ENCODE peak calls at places on chromosomes 11 and 22, in ten cellular contexts. One of them, this sample, is unnamed.

GRCh38 chr11:68974421-68975194 is 6.2 kb downstream of the MRGPRD start:
- DNase-seq in fibroblast of pulmonary artery: peak; percentile 19
- DNase-seq in HFFc6: peak; percentile 37
- DNase-seq in dorsolateral prefrontal cortex: no peak
- DNase-seq in prostate gland: no peak
- DNase-seq in gastrocnemius medialis: no peak
- DNase-seq in left ventricle myocardium superior: no peak
- DNase-seq in OCI-M1: peak; percentile 93
- DNase-seq in GM12865: peak; percentile 33
- DNase-seq in amniotic stem cell: no peak
- DNase-seq in this sample: no peak

GRCh38 chr11:61961570-61962212 is 5.7 kb downstream of the FTH1 start:
- DNase-seq in fibroblast of pulmonary artery: peak; percentile 82
- DNase-seq in HFFc6: peak; percentile 37
- DNase-seq in dorsolateral prefrontal cortex: peak; percentile 71
- DNase-seq in prostate gland: no peak
- DNase-seq in gastrocnemius medialis: peak; percentile 62
- DNase-seq in left ventricle myocardium superior: peak; percentile 84
- DNase-seq in OCI-M1: no peak
- DNase-seq in GM12865: no peak
- DNase-seq in amniotic stem cell: peak; percentile 21
- DNase-seq in this sample: peak; percentile 43

GRCh38 chr11:78038697-78039313 is 15.7 kb upstream of the KCTD14 start:
- DNase-seq in fibroblast of pulmonary artery: peak; percentile 66
- DNase-seq in HFFc6: no peak
- DNase-seq in dorsolateral prefrontal cortex: no peak
- DNase-seq in prostate gland: no peak
- DNase-seq in gastrocnemius medialis: no peak
- DNase-seq in left ventricle myocardium superior: no peak
- DNase-seq in OCI-M1: no peak
- DNase-seq in GM12865: no peak
- DNase-seq in amniotic stem cell: no peak
- DNase-seq in this sample: no peak

GRCh38 chr22:42073568-42074152 is 388 bp upstream of the PHETA2 start:
- DNase-seq in fibroblast of pulmonary artery: no peak
- DNase-seq in HFFc6: no peak
- DNase-seq in dorsolateral prefrontal cortex: no peak
- DNase-seq in prostate gland: no peak
- DNase-seq in gastrocnemius medialis: no peak
- DNase-seq in left ventricle myocardium superior: no peak
- DNase-seq in OCI-M1: no peak
- DNase-seq in GM12865: no peak
- DNase-seq in amniotic stem cell: no peak
- DNase-seq in this sample: no peak

GRCh38 chr11:16011396-16011795 is 344.9 kb downstream of the SOX6 start:
- DNase-seq in fibroblast of pulmonary artery: no peak
- DNase-seq in HFFc6: no peak
- DNase-seq in dorsolateral prefrontal cortex: no peak
- DNase-seq in prostate gland: no peak
- DNase-seq in gastrocnemius medialis: no peak
- DNase-seq in left ventricle myocardium superior: no peak
- DNase-seq in OCI-M1: no peak
- DNase-seq in GM12865: no peak
- DNase-seq in amniotic stem cell: no peak
- DNase-seq in this sample: no peak

GRCh38 chr11:44624761-44625221 is 59.3 kb downstream of the CD82 start:
- DNase-seq in fibroblast of pulmonary artery: no peak
- DNase-seq in HFFc6: no peak
- DNase-seq in dorsolateral prefrontal cortex: no peak
- DNase-seq in prostate gland: peak; percentile 1
- DNase-seq in gastrocnemius medialis: no peak
- DNase-seq in left ventricle myocardium superior: no peak
- DNase-seq in OCI-M1: no peak
- DNase-seq in GM12865: no peak
- DNase-seq in amniotic stem cell: no peak
- DNase-seq in this sample: no peak

GRCh38 chr11:61972112-61972795 is 4.8 kb upstream of the FTH1 start:
- DNase-seq in fibroblast of pulmonary artery: no peak
- DNase-seq in HFFc6: no peak
- DNase-seq in dorsolateral prefrontal cortex: no peak
- DNase-seq in prostate gland: no peak
- DNase-seq in gastrocnemius medialis: no peak
- DNase-seq in left ventricle myocardium superior: no peak
- DNase-seq in OCI-M1: peak; percentile 59
- DNase-seq in GM12865: no peak
- DNase-seq in amniotic stem cell: no peak
- DNase-seq in this sample: no peak

GRCh38 chr22:17368144-17368726 is 1.0 kb upstream of the CECR2 start:
- DNase-seq in fibroblast of pulmonary artery: no peak
- DNase-seq in HFFc6: no peak
- DNase-seq in dorsolateral prefrontal cortex: no peak
- DNase-seq in prostate gland: peak; percentile 19
- DNase-seq in gastrocnemius medialis: no peak
- DNase-seq in left ventricle myocardium superior: no peak
- DNase-seq in OCI-M1: no peak
- DNase-seq in GM12865: no peak
- DNase-seq in amniotic stem cell: no peak
- DNase-seq in this sample: no peak

GRCh38 chr11:88886796-88887195 is 179.0 kb downstream of the GRM5 start:
- DNase-seq in fibroblast of pulmonary artery: peak; percentile 66
- DNase-seq in HFFc6: peak; percentile 40
- DNase-seq in dorsolateral prefrontal cortex: no peak
- DNase-seq in prostate gland: no peak
- DNase-seq in gastrocnemius medialis: no peak
- DNase-seq in left ventricle myocardium superior: no peak
- DNase-seq in OCI-M1: peak; percentile 96
- DNase-seq in GM12865: peak; percentile 67
- DNase-seq in amniotic stem cell: peak; percentile 7
- DNase-seq in this sample: no peak

GRCh38 chr11:12640355-12640754 is 33.9 kb upstream of the TEAD1 start:
- DNase-seq in fibroblast of pulmonary artery: no peak
- DNase-seq in HFFc6: no peak
- DNase-seq in dorsolateral prefrontal cortex: no peak
- DNase-seq in prostate gland: no peak
- DNase-seq in gastrocnemius medialis: no peak
- DNase-seq in left ventricle myocardium superior: no peak
- DNase-seq in OCI-M1: no peak
- DNase-seq in GM12865: no peak
- DNase-seq in amniotic stem cell: no peak
- DNase-seq in this sample: no peak

GRCh38 chr11:18394928-18395734 is 768 bp downstream of the LDHA start:
- DNase-seq in fibroblast of pulmonary artery: peak; percentile 20
- DNase-seq in HFFc6: no peak
- DNase-seq in dorsolateral prefrontal cortex: no peak
- DNase-seq in prostate gland: peak; percentile 10
- DNase-seq in gastrocnemius medialis: peak; percentile 87
- DNase-seq in left ventricle myocardium superior: peak; percentile 52
- DNase-seq in OCI-M1: peak; percentile 53
- DNase-seq in GM12865: peak; percentile 39
- DNase-seq in amniotic stem cell: no peak
- DNase-seq in this sample: no peak

GRCh38 chr11:121348220-121348875 is 55.8 kb downstream of the SC5D start:
- DNase-seq in fibroblast of pulmonary artery: no peak
- DNase-seq in HFFc6: no peak
- DNase-seq in dorsolateral prefrontal cortex: no peak
- DNase-seq in prostate gland: no peak
- DNase-seq in gastrocnemius medialis: no peak
- DNase-seq in left ventricle myocardium superior: no peak
- DNase-seq in OCI-M1: no peak
- DNase-seq in GM12865: no peak
- DNase-seq in amniotic stem cell: no peak
- DNase-seq in this sample: no peak

GRCh38 chr11:47652070-47652469 is 9.7 kb upstream of the MTCH2 start:
- DNase-seq in fibroblast of pulmonary artery: no peak
- DNase-seq in HFFc6: no peak
- DNase-seq in dorsolateral prefrontal cortex: no peak
- DNase-seq in prostate gland: no peak
- DNase-seq in gastrocnemius medialis: no peak
- DNase-seq in left ventricle myocardium superior: no peak
- DNase-seq in OCI-M1: no peak
- DNase-seq in GM12865: no peak
- DNase-seq in amniotic stem cell: no peak
- DNase-seq in this sample: no peak

GRCh38 chr11:94794287-94795168 is 26.4 kb downstream of the AMOTL1 start:
- DNase-seq in fibroblast of pulmonary artery: peak; percentile 98
- DNase-seq in HFFc6: peak; percentile 94
- DNase-seq in dorsolateral prefrontal cortex: no peak
- DNase-seq in prostate gland: peak; percentile 69
- DNase-seq in gastrocnemius medialis: peak; percentile 93
- DNase-seq in left ventricle myocardium superior: peak; percentile 72
- DNase-seq in OCI-M1: peak; percentile 84
- DNase-seq in GM12865: no peak
- DNase-seq in amniotic stem cell: peak; percentile 56
- DNase-seq in this sample: no peak

GRCh38 chr22:46050451-46050845 is 73.5 kb upstream of the WNT7B start:
- DNase-seq in fibroblast of pulmonary artery: no peak
- DNase-seq in HFFc6: no peak
- DNase-seq in dorsolateral prefrontal cortex: no peak
- DNase-seq in prostate gland: no peak
- DNase-seq in gastrocnemius medialis: peak; percentile 4
- DNase-seq in left ventricle myocardium superior: no peak
- DNase-seq in OCI-M1: no peak
- DNase-seq in GM12865: no peak
- DNase-seq in amniotic stem cell: no peak
- DNase-seq in this sample: no peak

GRCh38 chr22:31630331-31631329 is 31.4 kb downstream of the PISD start:
- DNase-seq in fibroblast of pulmonary artery: peak; percentile 85
- DNase-seq in HFFc6: peak; percentile 67
- DNase-seq in dorsolateral prefrontal cortex: peak; percentile 75
- DNase-seq in prostate gland: peak; percentile 43
- DNase-seq in gastrocnemius medialis: peak; percentile 52
- DNase-seq in left ventricle myocardium superior: peak; percentile 89
- DNase-seq in OCI-M1: peak; percentile 88
- DNase-seq in GM12865: peak; percentile 90
- DNase-seq in amniotic stem cell: peak; percentile 34
- DNase-seq in this sample: peak; percentile 75

GRCh38 chr11:117458275-117459120 is 130.8 kb downstream of the CEP164 start:
- DNase-seq in fibroblast of pulmonary artery: no peak
- DNase-seq in HFFc6: no peak
- DNase-seq in dorsolateral prefrontal cortex: peak; percentile 34
- DNase-seq in prostate gland: no peak
- DNase-seq in gastrocnemius medialis: no peak
- DNase-seq in left ventricle myocardium superior: no peak
- DNase-seq in OCI-M1: no peak
- DNase-seq in GM12865: peak; percentile 80
- DNase-seq in amniotic stem cell: no peak
- DNase-seq in this sample: no peak

GRCh38 chr22:49398115-49398514 is 429.6 kb downstream of the BRD1 start:
- DNase-seq in fibroblast of pulmonary artery: no peak
- DNase-seq in HFFc6: no peak
- DNase-seq in dorsolateral prefrontal cortex: no peak
- DNase-seq in prostate gland: peak; percentile 3
- DNase-seq in gastrocnemius medialis: no peak
- DNase-seq in left ventricle myocardium superior: no peak
- DNase-seq in OCI-M1: no peak
- DNase-seq in GM12865: no peak
- DNase-seq in amniotic stem cell: no peak
- DNase-seq in this sample: no peak

GRCh38 chr11:121478226-121478894 is 25.6 kb upstream of the SORL1-AS1 start:
- DNase-seq in fibroblast of pulmonary artery: no peak
- DNase-seq in HFFc6: no peak
- DNase-seq in dorsolateral prefrontal cortex: no peak
- DNase-seq in prostate gland: peak; percentile 80
- DNase-seq in gastrocnemius medialis: no peak
- DNase-seq in left ventricle myocardium superior: no peak
- DNase-seq in OCI-M1: no peak
- DNase-seq in GM12865: no peak
- DNase-seq in amniotic stem cell: no peak
- DNase-seq in this sample: no peak

GRCh38 chr11:128687321-128687720 is 6.6 kb upstream of the FLI1 start:
- DNase-seq in fibroblast of pulmonary artery: peak; percentile 47
- DNase-seq in HFFc6: no peak
- DNase-seq in dorsolateral prefrontal cortex: no peak
- DNase-seq in prostate gland: no peak
- DNase-seq in gastrocnemius medialis: no peak
- DNase-seq in left ventricle myocardium superior: peak; percentile 65
- DNase-seq in OCI-M1: no peak
- DNase-seq in GM12865: no peak
- DNase-seq in amniotic stem cell: no peak
- DNase-seq in this sample: no peak

GRCh38 chr11:35275808-35276170 is 136.8 kb downstream of the CD44 start:
- DNase-seq in fibroblast of pulmonary artery: no peak
- DNase-seq in HFFc6: peak; percentile 6
- DNase-seq in dorsolateral prefrontal cortex: no peak
- DNase-seq in prostate gland: no peak
- DNase-seq in gastrocnemius medialis: no peak
- DNase-seq in left ventricle myocardium superior: no peak
- DNase-seq in OCI-M1: no peak
- DNase-seq in GM12865: no peak
- DNase-seq in amniotic stem cell: no peak
- DNase-seq in this sample: no peak

GRCh38 chr22:41551882-41552582 is 7.8 kb upstream of the POLR3H start:
- DNase-seq in fibroblast of pulmonary artery: no peak
- DNase-seq in HFFc6: no peak
- DNase-seq in dorsolateral prefrontal cortex: no peak
- DNase-seq in prostate gland: no peak
- DNase-seq in gastrocnemius medialis: no peak
- DNase-seq in left ventricle myocardium superior: no peak
- DNase-seq in OCI-M1: no peak
- DNase-seq in GM12865: no peak
- DNase-seq in amniotic stem cell: no peak
- DNase-seq in this sample: no peak

GRCh38 chr22:36010090-36010489 is 18.5 kb downstream of the RBFOX2 start:
- DNase-seq in fibroblast of pulmonary artery: no peak
- DNase-seq in HFFc6: no peak
- DNase-seq in dorsolateral prefrontal cortex: no peak
- DNase-seq in prostate gland: no peak
- DNase-seq in gastrocnemius medialis: no peak
- DNase-seq in left ventricle myocardium superior: no peak
- DNase-seq in OCI-M1: no peak
- DNase-seq in GM12865: no peak
- DNase-seq in amniotic stem cell: no peak
- DNase-seq in this sample: no peak

GRCh38 chr22:26565889-26566288 is 24.0 kb downstream of the TPST2 start:
- DNase-seq in fibroblast of pulmonary artery: no peak
- DNase-seq in HFFc6: no peak
- DNase-seq in dorsolateral prefrontal cortex: no peak
- DNase-seq in prostate gland: no peak
- DNase-seq in gastrocnemius medialis: no peak
- DNase-seq in left ventricle myocardium superior: no peak
- DNase-seq in OCI-M1: peak; percentile 49
- DNase-seq in GM12865: no peak
- DNase-seq in amniotic stem cell: no peak
- DNase-seq in this sample: no peak

GRCh38 chr22:20750461-20751184 is 23.3 kb upstream of the SERPIND1 start:
- DNase-seq in fibroblast of pulmonary artery: peak; percentile 87
- DNase-seq in HFFc6: peak; percentile 66
- DNase-seq in dorsolateral prefrontal cortex: peak; percentile 79
- DNase-seq in prostate gland: peak; percentile 72
- DNase-seq in gastrocnemius medialis: peak; percentile 86
- DNase-seq in left ventricle myocardium superior: peak; percentile 63
- DNase-seq in OCI-M1: no peak
- DNase-seq in GM12865: peak; percentile 86
- DNase-seq in amniotic stem cell: peak; percentile 53
- DNase-seq in this sample: no peak

GRCh38 chr11:100805509-100806199 is 118.6 kb downstream of the ARHGAP42 start:
- DNase-seq in fibroblast of pulmonary artery: peak; percentile 42
- DNase-seq in HFFc6: peak; percentile 33
- DNase-seq in dorsolateral prefrontal cortex: no peak
- DNase-seq in prostate gland: no peak
- DNase-seq in gastrocnemius medialis: no peak
- DNase-seq in left ventricle myocardium superior: no peak
- DNase-seq in OCI-M1: peak; percentile 17
- DNase-seq in GM12865: no peak
- DNase-seq in amniotic stem cell: no peak
- DNase-seq in this sample: no peak

GRCh38 chr11:59611570-59612565 is 3.7 kb downstream of the OSBP start:
- DNase-seq in fibroblast of pulmonary artery: no peak
- DNase-seq in HFFc6: peak; percentile 32
- DNase-seq in dorsolateral prefrontal cortex: no peak
- DNase-seq in prostate gland: peak; percentile 9
- DNase-seq in gastrocnemius medialis: peak; percentile 55
- DNase-seq in left ventricle myocardium superior: no peak
- DNase-seq in OCI-M1: no peak
- DNase-seq in GM12865: no peak
- DNase-seq in amniotic stem cell: no peak
- DNase-seq in this sample: no peak

GRCh38 chr22:40818747-40819662 is at the start of gene SLC25A17:
- DNase-seq in fibroblast of pulmonary artery: peak; percentile 77
- DNase-seq in HFFc6: peak; percentile 69
- DNase-seq in dorsolateral prefrontal cortex: peak; percentile 91
- DNase-seq in prostate gland: peak; percentile 90
- DNase-seq in gastrocnemius medialis: peak; percentile 87
- DNase-seq in left ventricle myocardium superior: peak; percentile 93
- DNase-seq in OCI-M1: peak; percentile 93
- DNase-seq in GM12865: peak; percentile 92
- DNase-seq in amniotic stem cell: peak; percentile 46
- DNase-seq in this sample: peak; percentile 80

This sample was measured in C1 segment of cervical spinal cord.